ENCODE peak calls at places on chromosomes 6 and 20, in six cellular contexts. One of them, this sample, is unnamed.

GRCh38 chr6:107495196-107495643 is 5.3 kb downstream of the SOBP start:
- DNase-seq in uterus: peak; percentile 26
- DNase-seq in A549: no peak
- DNase-seq in tibial nerve: no peak
- DNase-seq in breast epithelium: no peak
- DNase-seq in esophagus muscularis mucosa: no peak
- DNase-seq in this sample: no peak

GRCh38 chr6:56448056-56448455 is 194.6 kb downstream of the DST start:
- DNase-seq in uterus: no peak
- DNase-seq in A549: no peak
- DNase-seq in tibial nerve: no peak
- DNase-seq in breast epithelium: no peak
- DNase-seq in esophagus muscularis mucosa: no peak
- DNase-seq in this sample: no peak

GRCh38 chr20:47161411-47161810 is 195.1 kb downstream of the ZMYND8 start:
- DNase-seq in uterus: no peak
- DNase-seq in A549: no peak
- DNase-seq in tibial nerve: no peak
- DNase-seq in breast epithelium: no peak
- DNase-seq in esophagus muscularis mucosa: no peak
- DNase-seq in this sample: no peak

GRCh38 chr6:55875420-55875819 is at the start of gene BMP5:
- DNase-seq in uterus: no peak
- DNase-seq in A549: no peak
- DNase-seq in tibial nerve: no peak
- DNase-seq in breast epithelium: no peak
- DNase-seq in esophagus muscularis mucosa: no peak
- DNase-seq in this sample: no peak

GRCh38 chr6:151071295-151071694 is 168.5 kb upstream of the AKAP12 start:
- DNase-seq in uterus: peak; percentile 61
- DNase-seq in A549: no peak
- DNase-seq in tibial nerve: peak; percentile 41
- DNase-seq in breast epithelium: no peak
- DNase-seq in esophagus muscularis mucosa: peak; percentile 89
- DNase-seq in this sample: no peak

GRCh38 chr6:169620171-169621125 is 81.4 kb downstream of the WDR27 start:
- DNase-seq in uterus: no peak
- DNase-seq in A549: no peak
- DNase-seq in tibial nerve: no peak
- DNase-seq in breast epithelium: no peak
- DNase-seq in esophagus muscularis mucosa: no peak
- DNase-seq in this sample: no peak

GRCh38 chr6:2794171-2794730 is 29.1 kb downstream of the WRNIP1 start:
- DNase-seq in uterus: no peak
- DNase-seq in A549: no peak
- DNase-seq in tibial nerve: no peak
- DNase-seq in breast epithelium: no peak
- DNase-seq in esophagus muscularis mucosa: peak; percentile 17
- DNase-seq in this sample: no peak

GRCh38 chr6:10146723-10147451 is 268.0 kb downstream of the TFAP2A start:
- DNase-seq in uterus: no peak
- DNase-seq in A549: peak; percentile 21
- DNase-seq in tibial nerve: no peak
- DNase-seq in breast epithelium: no peak
- DNase-seq in esophagus muscularis mucosa: no peak
- DNase-seq in this sample: no peak

GRCh38 chr6:99002826-99003225 is 55.1 kb upstream of the FBXL4 start:
- DNase-seq in uterus: no peak
- DNase-seq in A549: no peak
- DNase-seq in tibial nerve: no peak
- DNase-seq in breast epithelium: no peak
- DNase-seq in esophagus muscularis mucosa: no peak
- DNase-seq in this sample: no peak

GRCh38 chr6:33808781-33809180 is 5.0 kb upstream of the MLN start:
- DNase-seq in uterus: no peak
- DNase-seq in A549: no peak
- DNase-seq in tibial nerve: no peak
- DNase-seq in breast epithelium: no peak
- DNase-seq in esophagus muscularis mucosa: no peak
- DNase-seq in this sample: no peak

GRCh38 chr6:151285121-151285520 is 45.4 kb downstream of the AKAP12 start:
- DNase-seq in uterus: no peak
- DNase-seq in A549: no peak
- DNase-seq in tibial nerve: no peak
- DNase-seq in breast epithelium: no peak
- DNase-seq in esophagus muscularis mucosa: no peak
- DNase-seq in this sample: no peak

GRCh38 chr6:70282906-70283461 is 19.9 kb downstream of the COL9A1 start:
- DNase-seq in uterus: no peak
- DNase-seq in A549: no peak
- DNase-seq in tibial nerve: no peak
- DNase-seq in breast epithelium: no peak
- DNase-seq in esophagus muscularis mucosa: no peak
- DNase-seq in this sample: no peak

DNA sequence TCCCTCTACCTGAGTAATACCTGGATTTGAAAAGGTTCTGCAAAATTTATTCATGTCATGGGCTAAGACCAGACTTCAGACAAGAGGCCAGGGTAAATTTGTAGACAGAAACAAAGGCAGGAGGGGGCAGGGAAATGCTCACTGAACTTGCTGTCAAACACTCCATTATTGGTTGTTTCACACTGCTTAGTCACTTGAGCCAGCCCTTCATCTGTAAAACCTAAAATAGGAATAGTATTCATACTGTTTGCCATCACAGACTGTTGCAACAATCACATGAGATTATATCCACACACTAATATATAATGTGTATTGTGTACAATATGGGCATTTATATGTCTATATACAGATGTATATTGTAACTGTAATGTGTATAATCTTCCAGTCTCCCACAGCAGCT is 6.5 kb upstream of the TINAG start:
- DNase-seq in uterus: no peak
- DNase-seq in A549: no peak
- DNase-seq in tibial nerve: no peak
- DNase-seq in breast epithelium: no peak
- DNase-seq in esophagus muscularis mucosa: no peak
- DNase-seq in this sample: no peak
- H3K4me3 ChIP-seq in uterus: no peak overlapping the region
- H3K4me3 ChIP-seq in A549: no peak overlapping the region
- H3K4me3 ChIP-seq in tibial nerve: no peak overlapping the region
- H3K4me3 ChIP-seq in breast epithelium: no peak overlapping the region
- H3K4me3 ChIP-seq in esophagus muscularis mucosa: no peak overlapping the region
- H3K4me3 ChIP-seq in this sample: no peak overlapping the region

DNA sequence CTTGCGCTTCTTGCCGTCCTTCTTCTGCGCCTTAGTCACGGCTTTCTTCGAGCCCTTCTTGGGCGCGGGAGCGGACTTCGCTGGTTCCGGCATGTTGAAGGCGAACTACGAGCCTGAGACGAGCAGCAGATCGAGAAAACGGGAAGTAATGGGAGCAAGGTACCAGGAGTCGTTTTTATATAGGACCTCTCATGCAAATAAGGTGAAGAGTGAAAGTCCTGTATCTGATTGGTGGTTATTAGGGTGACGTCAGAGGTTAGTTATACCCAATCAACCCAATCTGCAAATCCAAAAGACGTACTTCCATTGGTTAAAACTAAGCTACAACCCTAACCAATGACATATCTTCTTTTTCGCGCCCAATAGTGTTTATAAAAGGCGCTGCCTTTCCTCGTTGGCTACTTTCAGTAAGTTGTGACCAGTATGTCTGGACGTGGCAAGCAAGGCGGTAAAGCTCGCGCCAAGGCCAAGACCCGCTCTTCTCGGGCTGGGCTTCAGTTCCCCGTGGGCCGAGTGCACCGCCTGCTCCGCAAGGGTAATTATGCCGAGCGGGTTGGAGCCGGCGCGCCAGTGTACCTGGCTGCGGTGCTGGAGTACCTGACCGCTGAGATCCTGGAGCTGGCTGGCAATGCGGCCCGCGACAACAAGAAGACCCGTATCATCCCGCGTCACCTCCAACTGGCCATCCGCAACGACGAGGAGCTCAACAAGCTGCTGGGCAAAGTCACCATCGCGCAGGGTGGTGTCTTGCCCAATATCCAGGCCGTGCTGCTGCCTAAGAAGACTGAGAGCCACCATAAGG is 100.6 kb upstream of the PRSS16 start:
- DNase-seq in uterus: peak; percentile 78
- DNase-seq in A549: peak; percentile 96
- DNase-seq in tibial nerve: peak; percentile 56
- DNase-seq in breast epithelium: peak; percentile 89
- DNase-seq in esophagus muscularis mucosa: peak; percentile 95
- DNase-seq in this sample: peak; percentile 95
- TF ChIP-seq POLR2A in uterus: peak; percentile 90
- TF ChIP-seq POLR2A in A549: peak; percentile 96
- TF ChIP-seq POLR2A in tibial nerve: peak; percentile 95
- TF ChIP-seq POLR2A in breast epithelium: peak; percentile 91
- TF ChIP-seq POLR2A in esophagus muscularis mucosa: peak; percentile 84
- TF ChIP-seq POLR2A in this sample: peak; percentile 99

GRCh38 chr6:3822747-3823445 is 26.3 kb upstream of the FAM50B start:
- DNase-seq in uterus: no peak
- DNase-seq in A549: no peak
- DNase-seq in tibial nerve: no peak
- DNase-seq in breast epithelium: no peak
- DNase-seq in esophagus muscularis mucosa: no peak
- DNase-seq in this sample: no peak

GRCh38 chr6:3825331-3825831 is 23.8 kb upstream of the FAM50B start:
- DNase-seq in uterus: peak; percentile 51
- DNase-seq in A549: no peak
- DNase-seq in tibial nerve: no peak
- DNase-seq in breast epithelium: no peak
- DNase-seq in esophagus muscularis mucosa: no peak
- DNase-seq in this sample: no peak

GRCh38 chr6:3829285-3829684 is 19.9 kb upstream of the FAM50B start:
- DNase-seq in uterus: no peak
- DNase-seq in A549: no peak
- DNase-seq in tibial nerve: no peak
- DNase-seq in breast epithelium: no peak
- DNase-seq in esophagus muscularis mucosa: no peak
- DNase-seq in this sample: no peak

GRCh38 chr6:3823671-3824070 is 25.5 kb upstream of the FAM50B start:
- DNase-seq in uterus: no peak
- DNase-seq in A549: no peak
- DNase-seq in tibial nerve: no peak
- DNase-seq in breast epithelium: no peak
- DNase-seq in esophagus muscularis mucosa: no peak
- DNase-seq in this sample: no peak

GRCh38 chr6:3825851-3826581 is 23.2 kb upstream of the FAM50B start:
- DNase-seq in uterus: peak; percentile 92
- DNase-seq in A549: peak; percentile 62
- DNase-seq in tibial nerve: peak; percentile 79
- DNase-seq in breast epithelium: peak; percentile 89
- DNase-seq in esophagus muscularis mucosa: peak; percentile 97
- DNase-seq in this sample: peak; percentile 76
- H3K4me3 ChIP-seq in uterus: no peak overlapping the region
- H3K4me3 ChIP-seq in A549: no peak overlapping the region
- H3K4me3 ChIP-seq in tibial nerve: no peak overlapping the region
- H3K4me3 ChIP-seq in breast epithelium: peak overlapping the region; percentile 30
- H3K4me3 ChIP-seq in esophagus muscularis mucosa: peak overlapping the region; percentile 36
- H3K4me3 ChIP-seq in this sample: no peak overlapping the region

GRCh38 chr6:108558372-108559096 is 2.2 kb upstream of the FOXO3 start:
- DNase-seq in uterus: peak; percentile 98
- DNase-seq in A549: peak; percentile 65
- DNase-seq in tibial nerve: peak; percentile 98
- DNase-seq in breast epithelium: peak; percentile 99
- DNase-seq in esophagus muscularis mucosa: peak; percentile 100
- DNase-seq in this sample: peak; percentile 99
- TF ChIP-seq POLR2A in uterus: peak; percentile 92
- TF ChIP-seq POLR2A in A549: no peak
- TF ChIP-seq POLR2A in tibial nerve: peak; percentile 82
- TF ChIP-seq POLR2A in breast epithelium: peak; percentile 52
- TF ChIP-seq POLR2A in esophagus muscularis mucosa: peak; percentile 83
- TF ChIP-seq POLR2A in this sample: peak; percentile 84

GRCh38 chr20:2602046-2602735 is 50.2 kb upstream of the NOP56 start:
- DNase-seq in uterus: no peak
- DNase-seq in A549: no peak
- DNase-seq in tibial nerve: no peak
- DNase-seq in breast epithelium: no peak
- DNase-seq in esophagus muscularis mucosa: no peak
- DNase-seq in this sample: no peak
- H3K4me3 ChIP-seq in uterus: no peak overlapping the region
- H3K4me3 ChIP-seq in A549: no peak overlapping the region
- H3K4me3 ChIP-seq in tibial nerve: no peak overlapping the region
- H3K4me3 ChIP-seq in breast epithelium: no peak overlapping the region
- H3K4me3 ChIP-seq in esophagus muscularis mucosa: no peak overlapping the region
- H3K4me3 ChIP-seq in this sample: no peak overlapping the region